ENCODE peak calls at places on chromosomes 3 and 15, in ten cellular contexts. One of them, this sample, is unnamed.
A peak's percentile ranks its signal among the peaks of the same experiment; 100 is the strongest.

GRCh38 chr3:125054436-125055164 is 1.2 kb downstream of the HEG1 start:
- DNase-seq in H7: peak; percentile 73
- DNase-seq in NCI-H2081: no peak
- DNase-seq in GM23248: peak; percentile 76
- DNase-seq in HEK293T: no peak
- DNase-seq in GF-D8: no peak
- DNase-seq in activated CD4-positive, CD25-positive, alpha-beta regulatory T cell: no peak
- DNase-seq in tibial artery: no peak
- DNase-seq in mesothelial cell of epicardium: no peak
- DNase-seq in GM12865: peak; percentile 85
- DNase-seq in this sample: no peak

GRCh38 chr3:40915346-40915865 is 283.9 kb upstream of the CTNNB1 start:
- DNase-seq in GF-D8: no peak
- DNase-seq in tibial artery: no peak
- DNase-seq in GM23248: no peak
- DNase-seq in NCI-H2081: no peak
- DNase-seq in H7: no peak
- DNase-seq in mesothelial cell of epicardium: no peak
- DNase-seq in HEK293T: no peak
- DNase-seq in GM12865: no peak
- DNase-seq in activated CD4-positive, CD25-positive, alpha-beta regulatory T cell: no peak
- DNase-seq in this sample: no peak

GRCh38 chr3:51622868-51623267 is 48.2 kb upstream of the TEX264 start:
- DNase-seq in tibial artery: no peak
- DNase-seq in GF-D8: no peak
- DNase-seq in GM23248: peak; percentile 52
- DNase-seq in HEK293T: no peak
- DNase-seq in NCI-H2081: peak; percentile 11
- DNase-seq in GM12865: no peak
- DNase-seq in H7: no peak
- DNase-seq in mesothelial cell of epicardium: no peak
- DNase-seq in activated CD4-positive, CD25-positive, alpha-beta regulatory T cell: no peak
- DNase-seq in this sample: no peak

GRCh38 chr3:46717447-46718231 is at the start of gene PRSS50:
- DNase-seq in NCI-H2081: no peak
- DNase-seq in GM23248: peak; percentile 22
- DNase-seq in GM12865: peak; percentile 23
- DNase-seq in GF-D8: no peak
- DNase-seq in tibial artery: no peak
- DNase-seq in activated CD4-positive, CD25-positive, alpha-beta regulatory T cell: no peak
- DNase-seq in H7: peak; percentile 97
- DNase-seq in mesothelial cell of epicardium: no peak
- DNase-seq in HEK293T: peak; percentile 43
- DNase-seq in this sample: no peak

GRCh38 chr3:151395806-151396205 is 11.3 kb upstream of the P2RY12 start:
- DNase-seq in GM12865: no peak
- DNase-seq in activated CD4-positive, CD25-positive, alpha-beta regulatory T cell: no peak
- DNase-seq in NCI-H2081: no peak
- DNase-seq in HEK293T: no peak
- DNase-seq in tibial artery: no peak
- DNase-seq in GM23248: peak; percentile 90
- DNase-seq in GF-D8: no peak
- DNase-seq in mesothelial cell of epicardium: no peak
- DNase-seq in H7: no peak
- DNase-seq in this sample: no peak

GRCh38 chr15:101326462-101327146 is 31.6 kb upstream of the SNRPA1 start:
- DNase-seq in mesothelial cell of epicardium: no peak
- DNase-seq in activated CD4-positive, CD25-positive, alpha-beta regulatory T cell: no peak
- DNase-seq in GM12865: no peak
- DNase-seq in tibial artery: no peak
- DNase-seq in GF-D8: no peak
- DNase-seq in GM23248: no peak
- DNase-seq in H7: peak; percentile 47
- DNase-seq in NCI-H2081: no peak
- DNase-seq in HEK293T: no peak
- DNase-seq in this sample: no peak

GRCh38 chr3:155554777-155555445 is 190.0 kb downstream of the PLCH1 start:
- DNase-seq in activated CD4-positive, CD25-positive, alpha-beta regulatory T cell: no peak
- DNase-seq in NCI-H2081: no peak
- DNase-seq in HEK293T: no peak
- DNase-seq in tibial artery: no peak
- DNase-seq in GM12865: peak; percentile 13
- DNase-seq in GF-D8: peak; percentile 99
- DNase-seq in H7: no peak
- DNase-seq in mesothelial cell of epicardium: no peak
- DNase-seq in GM23248: no peak
- DNase-seq in this sample: no peak

GRCh38 chr15:78239811-78240210 is 5.4 kb upstream of the ACSBG1 start:
- DNase-seq in H7: no peak
- DNase-seq in NCI-H2081: no peak
- DNase-seq in mesothelial cell of epicardium: no peak
- DNase-seq in HEK293T: no peak
- DNase-seq in tibial artery: no peak
- DNase-seq in activated CD4-positive, CD25-positive, alpha-beta regulatory T cell: no peak
- DNase-seq in GM12865: no peak
- DNase-seq in GM23248: no peak
- DNase-seq in GF-D8: no peak
- DNase-seq in this sample: no peak

GRCh38 chr3:116618138-116618537 is 91.4 kb upstream of the TUSC7 start:
- DNase-seq in NCI-H2081: no peak
- DNase-seq in HEK293T: no peak
- DNase-seq in tibial artery: no peak
- DNase-seq in GM23248: no peak
- DNase-seq in GF-D8: no peak
- DNase-seq in H7: no peak
- DNase-seq in GM12865: no peak
- DNase-seq in activated CD4-positive, CD25-positive, alpha-beta regulatory T cell: no peak
- DNase-seq in mesothelial cell of epicardium: no peak
- DNase-seq in this sample: no peak

GRCh38 chr3:113954091-113954685 is 6.4 kb downstream of the ZDHHC23 start:
- DNase-seq in H7: no peak
- DNase-seq in GM12865: no peak
- DNase-seq in tibial artery: no peak
- DNase-seq in mesothelial cell of epicardium: no peak
- DNase-seq in HEK293T: no peak
- DNase-seq in GM23248: peak; percentile 0
- DNase-seq in NCI-H2081: no peak
- DNase-seq in GF-D8: no peak
- DNase-seq in activated CD4-positive, CD25-positive, alpha-beta regulatory T cell: no peak
- DNase-seq in this sample: no peak

GRCh38 chr3:120678331-120678845 is 3.7 kb downstream of the HGD start:
- DNase-seq in GM23248: peak; percentile 79
- DNase-seq in activated CD4-positive, CD25-positive, alpha-beta regulatory T cell: no peak
- DNase-seq in NCI-H2081: no peak
- DNase-seq in GM12865: peak; percentile 23
- DNase-seq in HEK293T: peak; percentile 8
- DNase-seq in tibial artery: peak; percentile 21
- DNase-seq in H7: peak; percentile 13
- DNase-seq in GF-D8: peak; percentile 87
- DNase-seq in mesothelial cell of epicardium: no peak
- DNase-seq in this sample: no peak

GRCh38 chr3:158330820-158331219 is 220.9 kb downstream of the RSRC1 start:
- DNase-seq in H7: no peak
- DNase-seq in mesothelial cell of epicardium: no peak
- DNase-seq in NCI-H2081: no peak
- DNase-seq in activated CD4-positive, CD25-positive, alpha-beta regulatory T cell: no peak
- DNase-seq in GM12865: no peak
- DNase-seq in GM23248: peak; percentile 12
- DNase-seq in GF-D8: no peak
- DNase-seq in tibial artery: no peak
- DNase-seq in HEK293T: no peak
- DNase-seq in this sample: peak; percentile 17

GRCh38 chr3:132543016-132543739 is 53.9 kb upstream of the ACKR4 start:
- DNase-seq in GM12865: no peak
- DNase-seq in mesothelial cell of epicardium: no peak
- DNase-seq in GM23248: peak; percentile 94
- DNase-seq in GF-D8: peak; percentile 63
- DNase-seq in H7: no peak
- DNase-seq in tibial artery: no peak
- DNase-seq in HEK293T: no peak
- DNase-seq in NCI-H2081: no peak
- DNase-seq in activated CD4-positive, CD25-positive, alpha-beta regulatory T cell: no peak
- DNase-seq in this sample: no peak

GRCh38 chr3:141828487-141829284 is 47.8 kb upstream of the ATP1B3 start:
- DNase-seq in activated CD4-positive, CD25-positive, alpha-beta regulatory T cell: no peak
- DNase-seq in GM23248: peak; percentile 61
- DNase-seq in mesothelial cell of epicardium: no peak
- DNase-seq in NCI-H2081: peak; percentile 9
- DNase-seq in H7: peak; percentile 39
- DNase-seq in tibial artery: peak; percentile 30
- DNase-seq in GF-D8: no peak
- DNase-seq in HEK293T: no peak
- DNase-seq in GM12865: no peak
- DNase-seq in this sample: peak; percentile 49

GRCh38 chr3:169288548-169288947 is 375.0 kb downstream of the MECOM start:
- DNase-seq in GM23248: no peak
- DNase-seq in GF-D8: no peak
- DNase-seq in activated CD4-positive, CD25-positive, alpha-beta regulatory T cell: no peak
- DNase-seq in GM12865: no peak
- DNase-seq in mesothelial cell of epicardium: no peak
- DNase-seq in HEK293T: no peak
- DNase-seq in tibial artery: no peak
- DNase-seq in H7: no peak
- DNase-seq in NCI-H2081: no peak
- DNase-seq in this sample: no peak

GRCh38 chr3:175329373-175329772 is 470.2 kb downstream of the NAALADL2 start:
- DNase-seq in HEK293T: no peak
- DNase-seq in GF-D8: no peak
- DNase-seq in H7: no peak
- DNase-seq in activated CD4-positive, CD25-positive, alpha-beta regulatory T cell: no peak
- DNase-seq in GM12865: no peak
- DNase-seq in NCI-H2081: no peak
- DNase-seq in mesothelial cell of epicardium: no peak
- DNase-seq in tibial artery: no peak
- DNase-seq in GM23248: no peak
- DNase-seq in this sample: no peak

GRCh38 chr3:197749315-197749600 is 425 bp upstream of the FYTTD1 start:
- DNase-seq in mesothelial cell of epicardium: no peak
- DNase-seq in tibial artery: no peak
- DNase-seq in activated CD4-positive, CD25-positive, alpha-beta regulatory T cell: no peak
- DNase-seq in NCI-H2081: peak; percentile 78
- DNase-seq in GM23248: peak; percentile 81
- DNase-seq in GF-D8: peak; percentile 36
- DNase-seq in HEK293T: peak; percentile 50
- DNase-seq in H7: peak; percentile 84
- DNase-seq in GM12865: peak; percentile 73
- DNase-seq in this sample: peak; percentile 77

GRCh38 chr15:77550275-77551251 is 82.1 kb downstream of the LINGO1 start:
- DNase-seq in tibial artery: no peak
- DNase-seq in activated CD4-positive, CD25-positive, alpha-beta regulatory T cell: no peak
- DNase-seq in GF-D8: no peak
- DNase-seq in NCI-H2081: no peak
- DNase-seq in mesothelial cell of epicardium: no peak
- DNase-seq in GM12865: no peak
- DNase-seq in H7: no peak
- DNase-seq in HEK293T: no peak
- DNase-seq in GM23248: no peak
- DNase-seq in this sample: no peak

GRCh38 chr3:141366285-141367037 is 1.8 kb upstream of the ZBTB38 start:
- DNase-seq in GF-D8: no peak
- DNase-seq in GM23248: peak; percentile 83
- DNase-seq in mesothelial cell of epicardium: no peak
- DNase-seq in GM12865: no peak
- DNase-seq in tibial artery: peak; percentile 33
- DNase-seq in activated CD4-positive, CD25-positive, alpha-beta regulatory T cell: no peak
- DNase-seq in HEK293T: no peak
- DNase-seq in H7: no peak
- DNase-seq in NCI-H2081: no peak
- DNase-seq in this sample: no peak

GRCh38 chr15:101159096-101159935 is 92.5 kb downstream of the CHSY1 start:
- DNase-seq in NCI-H2081: no peak
- DNase-seq in GM23248: no peak
- DNase-seq in HEK293T: no peak
- DNase-seq in tibial artery: no peak
- DNase-seq in GF-D8: peak; percentile 57
- DNase-seq in GM12865: no peak
- DNase-seq in H7: no peak
- DNase-seq in mesothelial cell of epicardium: no peak
- DNase-seq in activated CD4-positive, CD25-positive, alpha-beta regulatory T cell: no peak
- DNase-seq in this sample: no peak

GRCh38 chr3:69665026-69665739 is 74.1 kb upstream of the MITF start:
- DNase-seq in mesothelial cell of epicardium: no peak
- DNase-seq in tibial artery: no peak
- DNase-seq in GM23248: peak; percentile 49
- DNase-seq in GF-D8: no peak
- DNase-seq in H7: no peak
- DNase-seq in GM12865: no peak
- DNase-seq in HEK293T: no peak
- DNase-seq in NCI-H2081: peak; percentile 64
- DNase-seq in activated CD4-positive, CD25-positive, alpha-beta regulatory T cell: no peak
- DNase-seq in this sample: peak; percentile 89

GRCh38 chr3:30458781-30459180 is 147.6 kb upstream of the TGFBR2 start:
- DNase-seq in GM12865: no peak
- DNase-seq in NCI-H2081: no peak
- DNase-seq in GM23248: no peak
- DNase-seq in GF-D8: no peak
- DNase-seq in activated CD4-positive, CD25-positive, alpha-beta regulatory T cell: no peak
- DNase-seq in HEK293T: no peak
- DNase-seq in H7: no peak
- DNase-seq in mesothelial cell of epicardium: no peak
- DNase-seq in tibial artery: no peak
- DNase-seq in this sample: no peak

GRCh38 chr3:46892285-46893145 is 15.0 kb downstream of the PTH1R start:
- DNase-seq in GM23248: peak; percentile 78
- DNase-seq in NCI-H2081: no peak
- DNase-seq in H7: peak; percentile 99
- DNase-seq in HEK293T: no peak
- DNase-seq in activated CD4-positive, CD25-positive, alpha-beta regulatory T cell: no peak
- DNase-seq in GM12865: peak; percentile 40
- DNase-seq in GF-D8: peak; percentile 42
- DNase-seq in tibial artery: peak; percentile 87
- DNase-seq in mesothelial cell of epicardium: no peak
- DNase-seq in this sample: peak; percentile 68

GRCh38 chr3:170709046-170709445 is 123.2 kb upstream of the SLC7A14 start:
- DNase-seq in GM23248: peak; percentile 98
- DNase-seq in activated CD4-positive, CD25-positive, alpha-beta regulatory T cell: no peak
- DNase-seq in GM12865: no peak
- DNase-seq in HEK293T: no peak
- DNase-seq in NCI-H2081: no peak
- DNase-seq in GF-D8: peak; percentile 50
- DNase-seq in H7: no peak
- DNase-seq in mesothelial cell of epicardium: no peak
- DNase-seq in tibial artery: no peak
- DNase-seq in this sample: no peak

GRCh38 chr3:27319847-27320526 is 49.2 kb downstream of the NEK10 start:
- DNase-seq in mesothelial cell of epicardium: no peak
- DNase-seq in NCI-H2081: no peak
- DNase-seq in GM12865: no peak
- DNase-seq in GM23248: no peak
- DNase-seq in H7: no peak
- DNase-seq in activated CD4-positive, CD25-positive, alpha-beta regulatory T cell: no peak
- DNase-seq in HEK293T: no peak
- DNase-seq in GF-D8: no peak
- DNase-seq in tibial artery: peak; percentile 49
- DNase-seq in this sample: no peak